ENCODE peak calls at places on chromosomes 7 and 10, in seven cellular contexts. W is body of pancreas, F is gastrocnemius medialis, V is Peyer's patch, H is psoas muscle, M is left ventricle myocardium inferior, Q is heart right ventricle. O is an unnamed sample. For H3K9me3, the result is how much of the 10 kb centered on the place peaks cover.

GRCh38 chr7:23332881-23333612 is 33.9 kb downstream of the MALSU1 start:
- DNase-seq in W (no peak), F (no peak), V (no peak), H (peak), M (peak), Q (peak), O (no peak)

GRCh38 chr7:11760372-11760771 is 71.6 kb downstream of the THSD7A start:
- DNase-seq in W (no peak), F (no peak), V (no peak), H (no peak), M (no peak), Q (no peak), O (no peak)

GRCh38 chr7:91055219-91055618 is 209.0 kb upstream of the FZD1 start:
- DNase-seq in W (no peak), F (no peak), V (no peak), H (no peak), M (no peak), Q (no peak), O (no peak)

GRCh38 chr7:73602721-73603651 is 21.3 kb downstream of the MLXIPL start:
- DNase-seq in W (no peak), F (no peak), V (no peak), H (no peak), M (no peak), Q (no peak), O (no peak)

GRCh38 chr10:78362406-78363022 is 328.9 kb downstream of the RPS24 start:
- DNase-seq in W (no peak), F (peak), V (no peak), H (peak), M (peak), Q (peak), O (no peak)

GRCh38 chr7:12508554-12508953 is 62.0 kb upstream of the SCIN start:
- DNase-seq in W (no peak), F (no peak), V (no peak), H (no peak), M (no peak), Q (no peak), O (no peak)

GRCh38 chr10:117221156-117221711 is 19.7 kb upstream of the SLC18A2 start:
- DNase-seq in W (no peak), F (no peak), V (no peak), H (no peak), M (no peak), Q (no peak), O (no peak)

GRCh38 chr7:87331687-87332256 is 13.7 kb upstream of the CROT start:
- DNase-seq in W (no peak), F (no peak), V (no peak), H (no peak), M (no peak), Q (no peak), O (no peak)

GRCh38 chr7:157949711-157950110 is 612.9 kb downstream of the DNAJB6 start:
- DNase-seq in W (no peak), F (no peak), V (no peak), H (no peak), M (no peak), Q (no peak), O (no peak)
- H3K9me3 ChIP-seq in W (under half), F (under half), V (under half), H (under half), M (under half), Q (under half), O (under half)

DNA sequence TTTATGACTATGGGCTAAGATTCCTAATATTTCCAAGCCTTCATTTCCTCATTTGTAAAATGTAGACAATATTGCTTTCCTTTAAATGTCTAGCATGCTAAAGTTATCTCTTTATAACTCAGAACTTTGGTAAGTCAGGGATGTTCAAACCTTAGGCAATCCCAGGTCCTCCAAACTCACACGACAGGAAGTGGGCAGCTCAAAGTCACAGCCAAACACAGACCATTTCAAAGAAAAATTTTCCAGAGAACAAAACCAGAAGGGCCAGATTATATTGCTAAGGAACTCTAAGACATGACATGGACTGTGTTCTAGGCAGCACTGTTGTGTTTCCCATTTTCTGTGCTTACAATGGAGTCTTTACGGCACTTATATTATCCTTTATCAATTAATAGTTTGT is 87.8 kb upstream of the DYNC1I1 start:
- DNase-seq in W (no peak), F (no peak), V (no peak), H (no peak), M (no peak), Q (no peak), O (no peak)
- TF ChIP-seq CTCF in W (no peak), F (no peak), V (no peak), H (no peak), M (no peak), Q (no peak), O (no peak)

GRCh38 chr7:71625534-71625933 is 493.6 kb downstream of the GALNT17 start:
- DNase-seq in W (no peak), F (no peak), V (no peak), H (no peak), M (no peak), Q (no peak), O (no peak)

GRCh38 chr7:71630521-71630920 is 498.6 kb downstream of the GALNT17 start:
- DNase-seq in W (no peak), F (no peak), V (no peak), H (no peak), M (no peak), Q (no peak), O (no peak)

GRCh38 chr7:71626206-71626605 is 494.3 kb downstream of the GALNT17 start:
- DNase-seq in W (no peak), F (no peak), V (no peak), H (no peak), M (no peak), Q (no peak), O (no peak)
- H3K9me3 ChIP-seq in W (under half), F (under half), V (under half), H (under half), M (under half), Q (under half), O (under half)

GRCh38 chr7:18357691-18358090 is 137.9 kb upstream of the HDAC9 start:
- DNase-seq in W (no peak), F (no peak), V (no peak), H (no peak), M (no peak), Q (no peak), O (no peak)
- TF ChIP-seq CTCF in W (no peak), F (no peak), V (no peak), H (peak), M (no peak), Q (no peak), O (peak)

O was measured in thoracic aorta.